ENCODE peak calls at places on chromosomes 1 and 21, in five cellular contexts. N is GM12878, I is upper lobe of left lung, P is K562, Y is tibial nerve. A is an unnamed sample.

GRCh38 chr1:224434447-224435317 is at the start of gene WDR26:
- DNase-seq in N (peak), P (peak), I (peak), Y (peak), A (peak)

GRCh38 chr1:75981188-75981897 is 49.1 kb upstream of the ASB17 start:
- DNase-seq in P (no peak), N (no peak), I (no peak), Y (no peak), A (no peak)

GRCh38 chr1:37255111-37255795 is 219.1 kb upstream of the ZC3H12A start:
- DNase-seq in P (peak), N (no peak), Y (no peak), I (no peak), A (no peak)

GRCh38 chr1:28417441-28418277 is 48.1 kb downstream of the PHACTR4 start:
- DNase-seq in P (no peak), N (no peak), Y (no peak), I (no peak), A (no peak)

GRCh38 chr1:245715970-245716369 is 561.2 kb downstream of the KIF26B start:
- DNase-seq in N (no peak), P (no peak), Y (no peak), I (no peak), A (no peak)

GRCh38 chr1:154752273-154753030 is 117.6 kb downstream of the KCNN3 start:
- DNase-seq in N (no peak), I (no peak), Y (no peak), P (no peak), A (peak)

GRCh38 chr1:208183977-208184901 is 59.9 kb downstream of the PLXNA2 start:
- DNase-seq in I (no peak), P (peak), Y (peak), N (no peak), A (peak)

GRCh38 chr1:169768161-169768560 is 26.5 kb downstream of the METTL18 start:
- DNase-seq in Y (no peak), P (no peak), N (no peak), I (no peak), A (no peak)

GRCh38 chr21:16116798-16117197 is 387.0 kb downstream of the USP25 start:
- DNase-seq in P (no peak), I (no peak), N (no peak), Y (no peak), A (no peak)

GRCh38 chr1:237749122-237749521 is 141.6 kb downstream of the ZP4 start:
- DNase-seq in N (no peak), I (no peak), Y (no peak), P (no peak), A (no peak)

DNA sequence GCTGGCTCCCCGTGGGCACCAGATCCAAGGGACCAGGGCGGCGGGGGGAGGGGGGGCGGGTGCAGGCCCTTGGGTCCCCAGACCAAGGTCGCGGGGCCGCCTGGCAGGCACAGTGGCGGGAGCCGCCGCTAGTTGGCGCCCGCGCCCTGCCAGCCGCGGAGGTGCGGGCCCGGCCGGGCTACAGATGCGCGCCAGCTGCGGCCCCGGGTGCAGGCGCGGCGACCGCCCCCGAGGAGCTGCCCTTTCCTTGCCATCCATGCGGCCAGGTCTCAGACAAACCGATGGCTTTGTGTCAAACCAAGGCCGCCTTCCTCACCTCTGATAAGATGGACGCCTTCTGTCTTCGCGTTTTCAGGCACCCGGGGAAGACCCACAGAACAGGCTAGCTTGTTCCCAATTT is 2.2 kb upstream of the RUNX3 start:
- DNase-seq in P (peak), I (peak), N (no peak), Y (no peak), A (peak)
- TF ChIP-seq EP300 in P (no peak), I (no peak), N (no peak), Y (no peak), A (no peak)

GRCh38 chr21:38948981-38949380 is 143.3 kb downstream of the ETS2 start:
- DNase-seq in N (no peak), I (no peak), Y (no peak), P (no peak), A (no peak)

GRCh38 chr21:38944903-38945302 is 139.2 kb downstream of the ETS2 start:
- DNase-seq in N (no peak), Y (no peak), I (peak), P (no peak), A (no peak)

GRCh38 chr21:38942617-38943245 is 137.0 kb downstream of the ETS2 start:
- DNase-seq in I (no peak), Y (no peak), P (no peak), N (no peak), A (no peak)

GRCh38 chr21:38948377-38948776 is 142.6 kb downstream of the ETS2 start:
- DNase-seq in Y (no peak), N (no peak), I (no peak), P (no peak), A (no peak)

GRCh38 chr21:38945536-38946245 is 140.0 kb downstream of the ETS2 start:
- DNase-seq in P (no peak), Y (no peak), I (peak), N (no peak), A (no peak)
- TF ChIP-seq EP300 in P (no peak), Y (no peak), I (no peak), N (no peak), A (no peak)

GRCh38 chr21:33126569-33126968 is 56.6 kb downstream of the OLIG1 start:
- DNase-seq in P (no peak), Y (no peak), I (no peak), N (no peak), A (no peak)

GRCh38 chr21:33127154-33127893 is 57.4 kb downstream of the OLIG1 start:
- DNase-seq in P (peak), N (peak), I (no peak), Y (peak), A (peak)

GRCh38 chr21:33123396-33124120 is 53.6 kb downstream of the OLIG1 start:
- DNase-seq in P (no peak), N (no peak), Y (no peak), I (no peak), A (no peak)

GRCh38 chr21:33124879-33125278 is 54.9 kb downstream of the OLIG1 start:
- DNase-seq in N (no peak), I (no peak), P (no peak), Y (no peak), A (no peak)

GRCh38 chr21:33125981-33126380 is 56.0 kb downstream of the OLIG1 start:
- DNase-seq in Y (no peak), N (no peak), P (no peak), I (no peak), A (no peak)
- TF ChIP-seq EP300 in Y (no peak), N (no peak), P (no peak), I (no peak), A (no peak)

GRCh38 chr1:6446665-6447015 is 19.3 kb downstream of the TNFRSF25 start:
- DNase-seq in Y (no peak), N (no peak), I (no peak), P (no peak), A (no peak)

GRCh38 chr1:6450005-6450450 is 15.9 kb downstream of the TNFRSF25 start:
- DNase-seq in P (no peak), N (no peak), I (no peak), Y (no peak), A (no peak)

GRCh38 chr1:6448749-6449631 is 17.0 kb downstream of the TNFRSF25 start:
- DNase-seq in N (no peak), I (peak), P (peak), Y (no peak), A (peak)

GRCh38 chr1:6447016-6447817 is 18.8 kb downstream of the TNFRSF25 start:
- DNase-seq in I (peak), P (no peak), Y (no peak), N (no peak), A (no peak)

DNA sequence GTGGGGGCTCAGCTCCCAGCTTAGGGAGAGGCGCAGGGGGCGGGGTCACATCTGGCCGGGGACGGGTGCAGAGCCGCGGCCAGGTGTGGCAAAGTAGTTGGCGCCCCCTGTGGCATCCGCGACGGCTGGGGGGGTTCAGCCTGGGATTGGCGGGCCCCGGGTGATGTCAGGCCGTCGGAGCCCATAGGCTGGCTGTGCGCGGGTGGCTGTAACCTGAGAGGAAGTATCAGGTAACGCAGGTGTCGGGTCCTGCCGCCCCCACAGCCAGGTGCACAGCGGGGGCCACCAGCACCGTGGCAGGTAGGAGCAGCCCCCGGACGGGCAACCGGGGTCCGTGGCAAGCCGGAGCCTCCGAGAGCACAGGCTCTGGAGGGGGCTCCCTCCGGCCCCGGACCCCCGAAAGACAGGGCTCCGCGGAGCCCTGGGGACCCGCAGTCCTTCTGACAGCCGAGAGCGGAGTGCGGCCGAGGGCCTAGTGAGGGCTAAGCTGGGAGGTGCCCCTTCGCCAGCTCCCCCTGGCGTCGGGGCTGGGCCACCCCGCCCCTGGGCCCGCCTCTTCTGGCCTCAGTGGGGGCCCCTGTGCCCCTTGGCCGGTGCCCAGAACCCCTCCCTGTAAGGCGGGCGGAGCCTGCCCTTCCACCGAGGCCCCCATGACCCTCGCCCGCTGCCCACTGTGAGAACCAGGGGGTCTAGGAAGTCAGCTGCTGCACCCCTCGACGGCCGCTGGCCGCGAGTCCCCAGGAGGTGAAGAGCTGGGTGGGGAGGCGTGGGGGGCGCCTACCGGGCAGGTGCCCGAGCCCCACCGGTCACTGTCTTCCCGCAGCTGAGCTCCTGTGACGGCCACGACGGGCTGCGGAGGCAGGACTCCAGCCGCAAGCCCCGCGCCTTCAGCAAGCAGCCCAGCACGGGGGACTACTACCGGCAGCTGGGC is 17.9 kb downstream of the TNFRSF25 start:
- DNase-seq in P (no peak), I (peak), N (no peak), Y (no peak), A (no peak)
- TF ChIP-seq EP300 in P (no peak), I (no peak), N (no peak), Y (no peak), A (no peak)